ENCODE peak calls at places on chromosome 7, in five cellular contexts. One of them, this sample, is unnamed.

GRCh38 chr7:82805527-82805960 is 357.1 kb downstream of the PCLO start:
- DNase-seq in OCI-LY7: no peak
- DNase-seq in gastrocnemius medialis: no peak
- DNase-seq in aorta: no peak
- DNase-seq in stomach: no peak
- DNase-seq in this sample: no peak

GRCh38 chr7:142152076-142152475 is 40.6 kb downstream of the MGAM2 start:
- DNase-seq in stomach: no peak
- DNase-seq in aorta: no peak
- DNase-seq in gastrocnemius medialis: no peak
- DNase-seq in OCI-LY7: no peak
- DNase-seq in this sample: no peak

GRCh38 chr7:95011156-95011928 is 103.9 kb downstream of the PPP1R9A start:
- DNase-seq in gastrocnemius medialis: no peak
- DNase-seq in OCI-LY7: no peak
- DNase-seq in aorta: no peak
- DNase-seq in stomach: no peak
- DNase-seq in this sample: no peak

GRCh38 chr7:43076189-43076605 is 36.2 kb upstream of the HECW1 start:
- DNase-seq in aorta: no peak
- DNase-seq in OCI-LY7: peak
- DNase-seq in stomach: no peak
- DNase-seq in gastrocnemius medialis: no peak
- DNase-seq in this sample: no peak

GRCh38 chr7:17882685-17883084 is 57.6 kb downstream of the SNX13 start:
- DNase-seq in aorta: no peak
- DNase-seq in stomach: no peak
- DNase-seq in OCI-LY7: no peak
- DNase-seq in gastrocnemius medialis: no peak
- DNase-seq in this sample: no peak

GRCh38 chr7:668139-668871 is 58.2 kb upstream of the DNAAF5 start:
- DNase-seq in OCI-LY7: no peak
- DNase-seq in aorta: peak
- DNase-seq in stomach: no peak
- DNase-seq in gastrocnemius medialis: peak
- DNase-seq in this sample: no peak

GRCh38 chr7:1027285-1028043 is 16.9 kb upstream of the GPR146 start:
- DNase-seq in aorta: no peak
- DNase-seq in gastrocnemius medialis: no peak
- DNase-seq in OCI-LY7: peak
- DNase-seq in stomach: no peak
- DNase-seq in this sample: peak

GRCh38 chr7:64651632-64652165 is 14.2 kb upstream of the ZNF107 start:
- DNase-seq in OCI-LY7: no peak
- DNase-seq in stomach: no peak
- DNase-seq in gastrocnemius medialis: no peak
- DNase-seq in aorta: no peak
- DNase-seq in this sample: no peak

GRCh38 chr7:156397249-156397648 is 243.3 kb upstream of the RNF32 start:
- DNase-seq in OCI-LY7: no peak
- DNase-seq in stomach: no peak
- DNase-seq in aorta: no peak
- DNase-seq in gastrocnemius medialis: no peak
- DNase-seq in this sample: no peak

GRCh38 chr7:24869572-24869971 is 110.4 kb downstream of the OSBPL3 start:
- DNase-seq in aorta: no peak
- DNase-seq in gastrocnemius medialis: no peak
- DNase-seq in stomach: no peak
- DNase-seq in OCI-LY7: no peak
- DNase-seq in this sample: no peak

GRCh38 chr7:130803127-130803526 is 69.1 kb upstream of the KLF14 start:
- DNase-seq in gastrocnemius medialis: no peak
- DNase-seq in aorta: no peak
- DNase-seq in OCI-LY7: no peak
- DNase-seq in stomach: no peak
- DNase-seq in this sample: no peak

GRCh38 chr7:130897515-130898419 is 163.8 kb upstream of the KLF14 start:
- DNase-seq in stomach: no peak
- DNase-seq in gastrocnemius medialis: peak
- DNase-seq in aorta: no peak
- DNase-seq in OCI-LY7: peak
- DNase-seq in this sample: peak

GRCh38 chr7:155262010-155262409 is 35.7 kb upstream of the INSIG1 start:
- DNase-seq in aorta: no peak
- DNase-seq in OCI-LY7: no peak
- DNase-seq in gastrocnemius medialis: no peak
- DNase-seq in stomach: no peak
- DNase-seq in this sample: no peak

GRCh38 chr7:49706106-49706505 is 67.3 kb upstream of the VWC2 start:
- DNase-seq in OCI-LY7: no peak
- DNase-seq in gastrocnemius medialis: no peak
- DNase-seq in stomach: no peak
- DNase-seq in aorta: no peak
- DNase-seq in this sample: no peak

GRCh38 chr7:140126435-140127034 is 50.2 kb downstream of the KDM7A start:
- DNase-seq in aorta: no peak
- DNase-seq in OCI-LY7: no peak
- DNase-seq in gastrocnemius medialis: no peak
- DNase-seq in stomach: no peak
- DNase-seq in this sample: no peak

GRCh38 chr7:140176811-140177702 is at the start of gene KDM7A:
- DNase-seq in aorta: peak
- DNase-seq in gastrocnemius medialis: peak
- DNase-seq in OCI-LY7: peak
- DNase-seq in stomach: peak
- DNase-seq in this sample: peak

GRCh38 chr7:47795631-47796030 is 152.6 kb downstream of the PKD1L1 start:
- DNase-seq in aorta: no peak
- DNase-seq in stomach: no peak
- DNase-seq in gastrocnemius medialis: no peak
- DNase-seq in OCI-LY7: no peak
- DNase-seq in this sample: no peak

GRCh38 chr7:100679927-100680588 is 6.5 kb downstream of the GNB2 start:
- DNase-seq in OCI-LY7: no peak
- DNase-seq in gastrocnemius medialis: peak
- DNase-seq in aorta: no peak
- DNase-seq in stomach: no peak
- DNase-seq in this sample: no peak

GRCh38 chr7:36459236-36459960 is 69.7 kb downstream of the ANLN start:
- DNase-seq in OCI-LY7: no peak
- DNase-seq in gastrocnemius medialis: no peak
- DNase-seq in aorta: no peak
- DNase-seq in stomach: no peak
- DNase-seq in this sample: no peak

GRCh38 chr7:55140221-55140980 is 121.6 kb downstream of the EGFR start:
- DNase-seq in OCI-LY7: no peak
- DNase-seq in stomach: no peak
- DNase-seq in aorta: no peak
- DNase-seq in gastrocnemius medialis: peak
- DNase-seq in this sample: no peak

GRCh38 chr7:44738031-44738730 is 10.5 kb upstream of the ZMIZ2 start:
- DNase-seq in stomach: no peak
- DNase-seq in gastrocnemius medialis: no peak
- DNase-seq in OCI-LY7: no peak
- DNase-seq in aorta: peak
- DNase-seq in this sample: no peak

GRCh38 chr7:76352193-76352592 is 6.6 kb downstream of the YWHAG start:
- DNase-seq in gastrocnemius medialis: peak
- DNase-seq in OCI-LY7: no peak
- DNase-seq in stomach: no peak
- DNase-seq in aorta: no peak
- DNase-seq in this sample: no peak

GRCh38 chr7:105776068-105776790 is 100.2 kb downstream of the ATXN7L1 start:
- DNase-seq in aorta: peak
- DNase-seq in stomach: peak
- DNase-seq in gastrocnemius medialis: peak
- DNase-seq in OCI-LY7: no peak
- DNase-seq in this sample: no peak

GRCh38 chr7:867001-867405 is 9.4 kb upstream of the GET4 start:
- DNase-seq in OCI-LY7: no peak
- DNase-seq in gastrocnemius medialis: peak
- DNase-seq in stomach: peak
- DNase-seq in aorta: peak
- DNase-seq in this sample: peak

GRCh38 chr7:138876326-138876725 is 78.3 kb upstream of the ATP6V0A4 start:
- DNase-seq in gastrocnemius medialis: no peak
- DNase-seq in OCI-LY7: no peak
- DNase-seq in stomach: no peak
- DNase-seq in aorta: no peak
- DNase-seq in this sample: no peak

GRCh38 chr7:138879356-138879755 is 81.4 kb upstream of the ATP6V0A4 start:
- DNase-seq in stomach: no peak
- DNase-seq in OCI-LY7: no peak
- DNase-seq in gastrocnemius medialis: no peak
- DNase-seq in aorta: no peak
- DNase-seq in this sample: peak

GRCh38 chr7:138878847-138879246 is 80.9 kb upstream of the ATP6V0A4 start:
- DNase-seq in aorta: no peak
- DNase-seq in OCI-LY7: no peak
- DNase-seq in gastrocnemius medialis: no peak
- DNase-seq in stomach: no peak
- DNase-seq in this sample: no peak

GRCh38 chr7:138875794-138876193 is 77.8 kb upstream of the ATP6V0A4 start:
- DNase-seq in stomach: no peak
- DNase-seq in gastrocnemius medialis: no peak
- DNase-seq in aorta: no peak
- DNase-seq in OCI-LY7: no peak
- DNase-seq in this sample: no peak

DNA sequence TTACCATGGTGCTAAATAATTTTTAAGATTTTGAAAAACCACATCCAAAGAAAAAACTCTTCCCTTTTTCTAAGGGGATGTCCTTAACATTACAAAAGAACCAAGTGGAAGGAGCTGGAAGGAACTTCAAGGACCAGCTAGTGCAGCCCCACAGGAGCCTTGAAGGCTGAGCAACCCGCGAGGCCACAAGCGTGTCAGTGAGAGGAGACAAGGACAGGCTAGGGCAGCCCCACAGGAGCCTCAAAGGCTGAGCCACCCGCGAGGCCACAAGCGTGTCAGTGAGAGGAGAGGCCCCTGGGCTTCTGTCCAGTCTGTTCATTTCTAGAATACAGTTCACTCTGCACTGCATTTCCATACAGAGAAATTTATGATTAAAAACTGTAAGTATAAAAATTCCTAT is 80.1 kb upstream of the ATP6V0A4 start:
- DNase-seq in gastrocnemius medialis: no peak
- DNase-seq in OCI-LY7: no peak
- DNase-seq in aorta: no peak
- DNase-seq in stomach: no peak
- DNase-seq in this sample: no peak
- H3K27ac ChIP-seq in gastrocnemius medialis: no peak
- H3K27ac ChIP-seq in OCI-LY7: no peak
- H3K27ac ChIP-seq in aorta: no peak
- H3K27ac ChIP-seq in stomach: no peak
- H3K27ac ChIP-seq in this sample: no peak

DNA sequence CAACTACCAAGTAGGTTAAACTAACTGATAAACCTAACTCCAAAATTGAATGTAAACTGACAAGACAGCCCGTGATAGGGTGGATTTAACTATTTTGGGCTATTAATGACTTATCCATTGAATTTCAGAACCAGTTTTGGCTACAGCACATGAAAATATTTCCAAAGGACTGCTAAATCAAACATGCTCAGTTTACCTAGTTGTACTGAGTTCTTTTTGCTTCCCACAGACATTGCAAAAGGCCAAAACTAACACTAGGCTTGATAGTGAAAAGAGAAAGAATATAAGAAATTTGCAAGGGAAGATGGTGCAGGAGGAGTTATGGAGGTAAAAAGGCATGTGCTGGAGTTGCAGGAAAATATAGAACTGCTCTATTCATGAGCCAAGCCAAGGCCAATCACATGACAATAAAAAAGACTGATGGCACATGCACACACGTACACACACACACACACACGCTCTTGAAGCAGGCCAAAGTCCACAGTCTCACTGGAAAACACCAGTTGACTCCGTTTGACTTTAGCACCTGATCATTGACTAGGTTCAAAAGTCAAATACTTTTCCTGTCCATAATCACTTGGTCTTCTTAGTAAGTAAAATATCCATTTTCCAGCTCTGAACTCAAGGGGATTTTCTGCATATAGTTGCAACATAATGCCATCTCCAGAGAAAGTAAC is 76.0 kb upstream of the AGBL3 start:
- DNase-seq in OCI-LY7: no peak
- DNase-seq in stomach: no peak
- DNase-seq in gastrocnemius medialis: no peak
- DNase-seq in aorta: no peak
- DNase-seq in this sample: no peak
- H3K27ac ChIP-seq in OCI-LY7: no peak
- H3K27ac ChIP-seq in stomach: no peak
- H3K27ac ChIP-seq in gastrocnemius medialis: no peak
- H3K27ac ChIP-seq in aorta: peak
- H3K27ac ChIP-seq in this sample: no peak

GRCh38 chr7:134780166-134780853 is 876 bp downstream of the CALD1 start:
- DNase-seq in OCI-LY7: no peak
- DNase-seq in aorta: no peak
- DNase-seq in stomach: no peak
- DNase-seq in gastrocnemius medialis: no peak
- DNase-seq in this sample: no peak
- H3K27ac ChIP-seq in OCI-LY7: no peak
- H3K27ac ChIP-seq in aorta: peak
- H3K27ac ChIP-seq in stomach: no peak
- H3K27ac ChIP-seq in gastrocnemius medialis: peak
- H3K27ac ChIP-seq in this sample: peak

GRCh38 chr7:22724861-22725260 is 2.1 kb upstream of the IL6 start:
- DNase-seq in OCI-LY7: no peak
- DNase-seq in stomach: no peak
- DNase-seq in gastrocnemius medialis: no peak
- DNase-seq in aorta: no peak
- DNase-seq in this sample: no peak

GRCh38 chr7:22722596-22722995 is 4.4 kb upstream of the IL6 start:
- DNase-seq in gastrocnemius medialis: no peak
- DNase-seq in stomach: no peak
- DNase-seq in OCI-LY7: no peak
- DNase-seq in aorta: no peak
- DNase-seq in this sample: no peak

GRCh38 chr7:22723171-22723601 is 3.8 kb upstream of the IL6 start:
- DNase-seq in OCI-LY7: no peak
- DNase-seq in stomach: peak
- DNase-seq in gastrocnemius medialis: peak
- DNase-seq in aorta: peak
- DNase-seq in this sample: no peak

GRCh38 chr7:22725585-22725984 is 1.4 kb upstream of the IL6 start:
- DNase-seq in gastrocnemius medialis: no peak
- DNase-seq in stomach: no peak
- DNase-seq in aorta: no peak
- DNase-seq in OCI-LY7: peak
- DNase-seq in this sample: no peak

GRCh38 chr7:22723642-22724041 is 3.4 kb upstream of the IL6 start:
- DNase-seq in gastrocnemius medialis: no peak
- DNase-seq in stomach: no peak
- DNase-seq in aorta: no peak
- DNase-seq in OCI-LY7: no peak
- DNase-seq in this sample: no peak
- H3K27ac ChIP-seq in gastrocnemius medialis: peak
- H3K27ac ChIP-seq in stomach: no peak
- H3K27ac ChIP-seq in aorta: no peak
- H3K27ac ChIP-seq in OCI-LY7: no peak
- H3K27ac ChIP-seq in this sample: peak